ENCODE peak calls at places on chromosomes 12 and 14, in four cellular contexts. O, M, R and K are unnamed samples. For H3K4me1, the result is how much of the 10 kb centered on the place peaks cover.

GRCh38 chr14:59296508-59296907 is 108.0 kb downstream of the DAAM1 start:
- DNase-seq in O (no peak), M (no peak), R (no peak), K (no peak)

GRCh38 chr14:104212206-104213095 is 74.1 kb downstream of the KIF26A start:
- DNase-seq in O (no peak), M (no peak), R (no peak), K (no peak)

GRCh38 chr12:34598851-34599529 is 576.7 kb downstream of the ALG10 start:
- DNase-seq in O (no peak), M (no peak), R (no peak), K (no peak)

GRCh38 chr14:98961191-98961590 is 310.8 kb downstream of the BCL11B start:
- DNase-seq in O (no peak), M (no peak), R (no peak), K (no peak)

GRCh38 chr12:124640096-124640495 is 72.7 kb upstream of the NCOR2 start:
- DNase-seq in O (no peak), M (no peak), R (peak), K (peak)

GRCh38 chr14:73283592-73284379 is 46.5 kb downstream of the PAPLN start:
- DNase-seq in O (no peak), M (no peak), R (peak), K (peak)

GRCh38 chr12:24014853-24015590 is 65.6 kb upstream of the SOX5 start:
- DNase-seq in O (no peak), M (no peak), R (no peak), K (no peak)

GRCh38 chr12:65123435-65124063 is 2.4 kb upstream of the WIF1 start:
- DNase-seq in O (peak), M (no peak), R (peak), K (peak)

GRCh38 chr12:64072946-64073345 is 149.2 kb downstream of the KICS2 start:
- DNase-seq in O (no peak), M (no peak), R (no peak), K (no peak)

GRCh38 chr14:78403278-78403815 is 233.2 kb downstream of the NRXN3 start:
- DNase-seq in O (peak), M (no peak), R (peak), K (no peak)

GRCh38 chr12:131793623-131794022 is 34.6 kb upstream of the MMP17 start:
- DNase-seq in O (no peak), M (no peak), R (peak), K (no peak)

GRCh38 chr14:50319293-50319692 is 7.2 kb downstream of the DMAC2L start:
- DNase-seq in O (no peak), M (no peak), R (peak), K (peak)

GRCh38 chr14:50321009-50321660 is 9.0 kb downstream of the DMAC2L start:
- DNase-seq in O (peak), M (peak), R (peak), K (peak)

GRCh38 chr14:50318031-50318626 is 6.0 kb downstream of the DMAC2L start:
- DNase-seq in O (peak), M (peak), R (peak), K (peak)

GRCh38 chr14:50319721-50320120 is 7.6 kb downstream of the DMAC2L start:
- DNase-seq in O (no peak), M (no peak), R (peak), K (peak)

DNA sequence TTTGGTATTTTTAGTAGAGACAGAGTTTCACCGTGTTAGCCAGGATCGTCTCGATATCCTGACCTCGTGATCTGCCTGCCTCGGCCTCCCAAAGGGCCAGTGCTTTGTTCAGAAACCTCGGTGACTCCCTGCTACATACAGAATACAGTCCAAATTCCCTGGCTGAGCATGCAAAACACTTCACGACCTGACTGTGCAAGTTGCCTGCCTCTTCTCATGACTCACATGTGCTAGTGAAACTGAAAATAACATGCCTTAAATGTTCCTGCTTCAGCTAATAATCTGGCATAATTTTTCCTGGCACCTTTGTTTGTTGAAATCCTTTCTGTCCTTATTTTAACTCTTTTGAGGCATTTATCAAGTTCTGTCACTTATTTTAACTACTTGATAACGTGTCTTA is 8.2 kb downstream of the DMAC2L start:
- DNase-seq in O (no peak), M (no peak), R (peak), K (no peak)
- H3K4me2 ChIP-seq in O (no peak), M (no peak), R (peak), K (peak)

GRCh38 chr14:94964931-94965330 is 192.4 kb downstream of the DICER1 start:
- DNase-seq in O (no peak), M (no peak), R (no peak), K (no peak)

GRCh38 chr14:94964181-94964580 is 193.1 kb downstream of the DICER1 start:
- DNase-seq in O (no peak), M (no peak), R (no peak), K (no peak)

GRCh38 chr14:94966868-94967267 is 190.5 kb downstream of the DICER1 start:
- DNase-seq in O (no peak), M (no peak), R (no peak), K (no peak)

GRCh38 chr14:94965551-94966339 is 191.6 kb downstream of the DICER1 start:
- DNase-seq in O (no peak), M (no peak), R (no peak), K (no peak)

GRCh38 chr14:94966344-94966743 is 191.0 kb downstream of the DICER1 start:
- DNase-seq in O (no peak), M (no peak), R (no peak), K (no peak)
- H3K4me1 ChIP-seq in O (under half), M (under half), R (under half), K (under half)

GRCh38 chr14:52000631-52001030 is 11.3 kb downstream of the RTRAF start:
- DNase-seq in O (no peak), M (no peak), R (no peak), K (no peak)

GRCh38 chr14:52005625-52006024 is 16.3 kb downstream of the RTRAF start:
- DNase-seq in O (no peak), M (no peak), R (no peak), K (no peak)

GRCh38 chr14:52002542-52002941 is 13.2 kb downstream of the RTRAF start:
- DNase-seq in O (no peak), M (no peak), R (no peak), K (no peak)

GRCh38 chr14:52006361-52006760 is 17.0 kb downstream of the RTRAF start:
- DNase-seq in O (no peak), M (no peak), R (no peak), K (no peak)

GRCh38 chr14:52003324-52003723 is 14.0 kb downstream of the RTRAF start:
- DNase-seq in O (no peak), M (no peak), R (no peak), K (no peak)
- TF ChIP-seq EZH2phosphoT487 in O (no peak), M (no peak), R (no peak), K (no peak)

GRCh38 chr12:112112423-112113132 is 4.0 kb upstream of the NAA25 start:
- DNase-seq in O (no peak), M (peak), R (no peak), K (peak)
- H3K4me2 ChIP-seq in O (no peak), M (peak), R (no peak), K (peak)

GRCh38 chr12:93422050-93422449 is 19.7 kb downstream of the UBE2N start:
- DNase-seq in O (no peak), M (no peak), R (no peak), K (no peak)
- H3K4me1 ChIP-seq in O (under half), M (under half), R (under half), K (under half)